ENCODE peak calls at places on chromosomes 13 and 19, in eight cellular contexts. P, F, Y, Z, M, R, B and I are unnamed samples. For H3K9me3, the result is how much of the 10 kb centered on the place peaks cover.

GRCh38 chr13:48155850-48156249 is 60.9 kb upstream of the MED4 start:
- DNase-seq in P (no peak), F (no peak), Y (no peak), Z (no peak), M (peak), R (no peak), B (peak), I (no peak)

GRCh38 chr19:52453324-52454094 is at the start of gene ZNF578:
- DNase-seq in P (peak), F (peak), Y (peak), Z (no peak), M (peak), R (peak), B (peak), I (peak)

GRCh38 chr19:9848060-9848459 is 12.9 kb downstream of the PIN1 start:
- DNase-seq in P (no peak), F (peak), Y (no peak), Z (no peak), M (no peak), R (no peak), B (no peak), I (no peak)

GRCh38 chr13:94712812-94713555 is 639 bp upstream of the SOX21 start:
- DNase-seq in P (no peak), F (peak), Y (no peak), Z (no peak), M (peak), R (no peak), B (peak), I (no peak)

GRCh38 chr19:13005861-13006370 is 10.6 kb downstream of the NFIX start:
- DNase-seq in P (no peak), F (no peak), Y (no peak), Z (no peak), M (no peak), R (no peak), B (no peak), I (no peak)

GRCh38 chr19:2865334-2866221 is 1.6 kb upstream of the ZNF556 start:
- DNase-seq in P (no peak), F (no peak), Y (no peak), Z (no peak), M (peak), R (peak), B (no peak), I (no peak)

GRCh38 chr19:53132231-53132991 is at the start of gene ZNF415:
- DNase-seq in P (peak), F (peak), Y (peak), Z (peak), M (peak), R (peak), B (peak), I (peak)

GRCh38 chr13:21297914-21298831 is 121.7 kb downstream of the MRPL57 start:
- DNase-seq in P (peak), F (peak), Y (peak), Z (peak), M (peak), R (peak), B (peak), I (peak)

GRCh38 chr19:8965887-8966286 is 44.3 kb downstream of the MUC16 start:
- DNase-seq in P (no peak), F (no peak), Y (no peak), Z (peak), M (no peak), R (no peak), B (no peak), I (no peak)

GRCh38 chr13:100890645-100891044 is 216.1 kb upstream of the TMTC4 start:
- DNase-seq in P (no peak), F (no peak), Y (no peak), Z (no peak), M (no peak), R (no peak), B (no peak), I (no peak)

GRCh38 chr19:57068326-57068725 is 51.5 kb upstream of the USP29 start:
- DNase-seq in P (no peak), F (no peak), Y (no peak), Z (no peak), M (no peak), R (no peak), B (no peak), I (no peak)

DNA sequence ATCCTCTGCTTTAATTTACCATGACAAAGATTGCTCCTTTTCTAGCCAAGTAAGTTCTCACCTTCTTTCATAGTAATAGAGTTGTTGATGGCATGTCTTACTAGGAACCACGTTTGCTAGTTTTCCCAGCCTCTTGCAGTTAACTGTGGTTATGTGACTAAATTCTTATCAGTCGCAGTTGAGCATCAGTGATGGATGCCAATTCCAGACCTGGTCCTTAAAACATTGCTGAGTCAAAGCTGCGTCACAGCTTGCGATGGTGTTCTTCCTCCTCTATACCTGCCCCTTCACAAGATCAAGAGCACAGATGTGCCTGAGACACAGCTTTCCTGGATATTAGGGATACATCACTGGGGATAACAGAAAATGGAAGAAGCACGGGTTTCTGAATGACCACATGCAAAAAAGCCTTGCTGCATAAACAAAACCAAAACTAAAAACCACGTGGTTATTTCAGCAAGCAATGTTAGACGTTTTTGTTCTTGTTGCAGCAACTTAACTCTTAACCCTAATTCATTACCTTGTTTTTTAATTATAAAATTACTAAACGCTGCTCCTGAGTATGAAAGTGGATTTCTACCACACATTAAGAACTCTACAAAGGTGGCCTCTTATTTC is 97.6 kb upstream of the DACH1 start:
- DNase-seq in P (no peak), F (no peak), Y (no peak), Z (no peak), M (no peak), R (no peak), B (peak), I (no peak)
- H3K4me3 ChIP-seq in P (no peak), F (no peak), Y (no peak), Z (no peak), M (no peak), R (no peak), B (no peak), I (no peak)

DNA sequence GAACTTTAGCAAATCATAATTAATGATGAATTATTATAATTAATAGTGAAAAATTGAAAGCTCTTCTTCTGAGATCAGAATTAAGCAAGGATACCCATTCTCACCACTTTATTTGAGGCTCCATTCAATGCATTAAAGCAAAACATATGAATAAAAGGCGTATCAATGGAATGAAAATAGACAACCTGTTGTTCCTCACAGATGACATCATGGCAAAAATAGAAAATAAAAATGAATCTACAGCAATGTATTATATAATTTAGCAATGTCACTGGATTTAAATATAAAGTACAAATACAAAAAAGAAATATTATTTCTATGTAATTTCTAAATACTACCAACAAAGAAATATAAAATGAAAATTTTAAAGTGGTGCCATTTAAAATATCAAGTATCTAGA is 11.1 kb upstream of the ZNF780A start:
- DNase-seq in P (no peak), F (no peak), Y (no peak), Z (no peak), M (no peak), R (no peak), B (no peak), I (no peak)
- H3K27ac ChIP-seq in P (no peak), F (no peak), Y (no peak), Z (no peak), M (no peak), R (no peak), B (no peak), I (no peak)

GRCh38 chr13:41550239-41550638 is 92.9 kb downstream of the RGCC start:
- DNase-seq in P (no peak), F (no peak), Y (no peak), Z (no peak), M (no peak), R (no peak), B (no peak), I (no peak)
- H3K9me3 ChIP-seq in P (under half), F (under half), Y (under half), Z (under half), M (under half), R (under half), B (under half), I (under half)

DNA sequence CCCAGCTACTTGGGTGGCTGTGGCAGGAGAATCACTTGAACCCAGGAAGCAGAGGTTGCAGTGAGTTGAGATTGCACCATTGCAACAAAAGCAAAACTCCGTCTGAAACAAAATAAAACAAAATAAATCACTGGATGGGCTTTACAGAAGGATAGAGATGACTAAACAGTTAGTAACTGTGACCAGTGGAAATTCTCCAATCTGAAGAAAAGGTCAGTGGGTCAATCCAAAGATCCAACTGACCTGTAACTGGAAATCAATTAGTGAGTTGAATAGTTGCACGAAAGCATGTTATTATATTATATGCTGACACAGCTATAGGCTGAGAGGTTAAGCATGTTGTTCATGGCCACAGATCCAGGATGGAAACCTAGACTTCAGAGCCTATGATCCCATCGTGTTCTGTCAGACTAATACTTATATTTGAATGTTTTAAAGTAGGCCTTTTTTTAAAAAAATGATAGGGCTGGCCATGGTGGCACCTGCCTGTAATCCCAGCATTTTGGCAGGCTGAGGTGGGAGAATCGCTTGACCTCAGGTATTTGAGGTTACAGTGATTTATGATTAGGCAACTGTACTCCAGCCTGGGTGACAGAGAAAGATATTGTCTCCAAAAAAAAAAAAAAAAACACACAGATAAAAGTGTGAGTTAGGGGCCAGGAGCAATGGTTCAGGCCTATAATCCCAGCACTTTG is 1.4 kb downstream of the ECH1 start:
- DNase-seq in P (no peak), F (no peak), Y (no peak), Z (no peak), M (no peak), R (no peak), B (peak), I (peak)
- H3K4me3 ChIP-seq in P (peak), F (no peak), Y (peak), Z (peak), M (no peak), R (no peak), B (no peak), I (no peak)

DNA sequence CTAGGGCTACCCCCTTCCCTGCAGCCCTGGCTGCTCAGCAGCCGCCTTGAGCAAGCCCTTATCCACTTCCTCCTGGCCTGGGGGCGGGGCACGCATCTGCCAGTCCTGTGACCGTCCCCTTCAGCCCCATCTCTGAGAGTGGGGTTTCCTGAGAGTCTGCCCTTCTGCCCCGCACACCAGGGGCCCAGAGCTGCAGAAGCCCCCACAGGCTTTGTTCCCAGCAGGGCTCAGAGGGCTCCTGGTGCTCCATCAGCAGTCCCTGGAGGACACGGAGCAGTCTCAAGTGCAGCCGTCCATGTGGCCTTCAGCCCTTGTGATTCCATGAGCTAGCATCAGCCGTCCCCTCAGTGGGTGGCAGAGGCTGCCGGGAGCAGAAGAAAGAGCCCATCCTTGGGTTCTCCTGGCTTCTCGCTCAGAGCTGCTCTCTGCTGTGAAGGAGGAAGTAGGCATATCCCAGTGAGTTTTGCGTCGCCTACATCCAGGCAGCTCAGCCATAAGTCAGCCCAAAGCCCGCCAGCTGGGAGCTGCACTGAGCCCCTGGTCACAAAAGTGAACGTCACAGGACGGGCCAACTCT is 16.3 kb downstream of the MYO9B start:
- DNase-seq in P (peak), F (peak), Y (peak), Z (peak), M (no peak), R (no peak), B (no peak), I (no peak)
- H3K27ac ChIP-seq in P (peak), F (peak), Y (peak), Z (peak), M (no peak), R (no peak), B (no peak), I (peak)

DNA sequence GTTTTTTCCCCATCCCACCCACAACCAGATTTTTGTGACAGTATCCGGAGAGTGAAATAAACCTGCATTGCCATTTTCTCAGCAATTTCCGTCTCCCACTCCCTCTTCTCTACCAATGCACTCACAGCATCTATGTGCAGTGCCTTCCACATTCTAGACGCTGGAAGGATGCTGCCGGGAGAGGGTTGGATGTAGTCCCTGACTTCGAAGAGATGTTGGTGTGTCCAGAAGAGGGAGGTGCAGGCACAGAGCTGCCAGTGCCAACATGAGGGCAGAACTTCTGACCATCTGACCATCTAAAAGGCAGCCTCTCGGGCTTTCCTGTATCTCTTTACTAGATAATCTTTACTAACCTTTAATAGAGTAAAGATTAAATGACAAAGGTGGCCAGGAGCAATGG is 64.0 kb downstream of the KCTD15 start:
- DNase-seq in P (no peak), F (no peak), Y (no peak), Z (no peak), M (no peak), R (no peak), B (no peak), I (peak)
- H3K9me3 ChIP-seq in P (under half), F (under half), Y (under half), Z (under half), M (under half), R (under half), B (under half), I (under half)